ENCODE peak calls at places on chromosomes 4 and X, in seven cellular contexts. U, R, T, B, E, C and P are unnamed samples.

GRCh38 chr4:32135642-32136041 is 1415.5 kb downstream of the PCDH7 start:
- DNase-seq in U (no peak), R (no peak), T (no peak), B (no peak), E (no peak), C (peak), P (no peak)

GRCh38 chrX:130393451-130394074 is 8.1 kb upstream of the GPR119 start:
- DNase-seq in U (peak), R (peak), T (peak), B (peak), E (peak), C (peak), P (peak)

GRCh38 chr4:126271266-126271665 is 956.5 kb downstream of the FAT4 start:
- DNase-seq in U (no peak), R (no peak), T (no peak), B (no peak), E (no peak), C (no peak), P (no peak)

GRCh38 chr4:90127223-90127705 is at the start of gene CCSER1:
- DNase-seq in U (peak), R (peak), T (peak), B (peak), E (peak), C (peak), P (peak)

GRCh38 chr4:94635172-94635571 is 122.6 kb upstream of the BMPR1B start:
- DNase-seq in U (no peak), R (no peak), T (no peak), B (peak), E (no peak), C (peak), P (no peak)

GRCh38 chr4:118811008-118811764 is 24.7 kb downstream of the SEC24D start:
- DNase-seq in U (no peak), R (no peak), T (no peak), B (peak), E (no peak), C (no peak), P (no peak)

GRCh38 chr4:153257966-153258365 is 53.7 kb downstream of the TRIM2 start:
- DNase-seq in U (peak), R (no peak), T (no peak), B (no peak), E (no peak), C (no peak), P (peak)

GRCh38 chrX:1140236-1140681 is 72.2 kb downstream of the CRLF2 start:
- DNase-seq in U (peak), R (no peak), T (no peak), B (no peak), E (no peak), C (no peak), P (no peak)

GRCh38 chrX:154370882-154371770 is 3.3 kb downstream of the FLNA start:
- DNase-seq in U (peak), R (peak), T (peak), B (peak), E (peak), C (peak), P (peak)

GRCh38 chr4:2798399-2799301 is 5.8 kb downstream of the SH3BP2 start:
- DNase-seq in U (peak), R (no peak), T (no peak), B (no peak), E (no peak), C (no peak), P (no peak)

GRCh38 chr4:77820836-77821561 is 1.8 kb upstream of the CNOT6L start:
- DNase-seq in U (no peak), R (peak), T (peak), B (peak), E (no peak), C (no peak), P (no peak)

GRCh38 chr4:146582864-146583263 is 55.8 kb upstream of the POU4F2 start:
- DNase-seq in U (peak), R (no peak), T (no peak), B (no peak), E (peak), C (peak), P (peak)

GRCh38 chr4:81213671-81214070 is 1.4 kb downstream of the PRKG2 start:
- DNase-seq in U (no peak), R (no peak), T (no peak), B (peak), E (no peak), C (no peak), P (no peak)

GRCh38 chr4:81214144-81214517 is 891 bp downstream of the PRKG2 start:
- DNase-seq in U (no peak), R (no peak), T (no peak), B (peak), E (no peak), C (no peak), P (no peak)

GRCh38 chr4:81215936-81216335 is 914 bp upstream of the PRKG2 start:
- DNase-seq in U (no peak), R (no peak), T (no peak), B (no peak), E (no peak), C (no peak), P (no peak)

GRCh38 chr4:81214518-81215218 is 354 bp downstream of the PRKG2 start:
- DNase-seq in U (peak), R (no peak), T (peak), B (peak), E (no peak), C (no peak), P (peak)

GRCh38 chr4:81215219-81215892 is at the start of gene PRKG2:
- DNase-seq in U (peak), R (no peak), T (peak), B (peak), E (no peak), C (no peak), P (peak)
- TF ChIP-seq EZH2 in U (peak), R (no peak), T (peak), B (no peak), E (no peak), C (no peak), P (peak)

DNA sequence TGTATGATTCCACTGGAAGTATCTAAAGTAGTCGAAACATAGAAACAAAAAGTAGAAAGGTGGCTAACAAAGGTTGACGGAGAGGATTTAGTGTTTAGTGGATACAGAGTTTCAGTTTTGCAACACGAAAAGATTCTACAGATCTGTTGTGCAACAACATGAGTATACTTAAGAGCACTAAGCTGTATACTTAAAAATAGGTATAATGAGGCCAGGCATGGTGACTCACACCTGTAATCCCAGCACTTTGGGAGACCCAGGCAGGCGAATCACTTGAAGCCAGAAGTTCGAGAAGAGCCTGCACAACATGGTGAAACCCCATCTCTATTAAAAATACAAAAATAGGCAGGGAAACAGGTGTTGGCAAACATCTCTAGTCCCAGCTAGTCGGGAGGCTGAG is 7.9 kb upstream of the ATRX start:
- DNase-seq in U (no peak), R (no peak), T (no peak), B (no peak), E (no peak), C (no peak), P (no peak)
- TF ChIP-seq EZH2phosphoT487 in U (no peak), R (no peak), T (no peak), B (no peak), E (no peak), C (no peak), P (no peak)

DNA sequence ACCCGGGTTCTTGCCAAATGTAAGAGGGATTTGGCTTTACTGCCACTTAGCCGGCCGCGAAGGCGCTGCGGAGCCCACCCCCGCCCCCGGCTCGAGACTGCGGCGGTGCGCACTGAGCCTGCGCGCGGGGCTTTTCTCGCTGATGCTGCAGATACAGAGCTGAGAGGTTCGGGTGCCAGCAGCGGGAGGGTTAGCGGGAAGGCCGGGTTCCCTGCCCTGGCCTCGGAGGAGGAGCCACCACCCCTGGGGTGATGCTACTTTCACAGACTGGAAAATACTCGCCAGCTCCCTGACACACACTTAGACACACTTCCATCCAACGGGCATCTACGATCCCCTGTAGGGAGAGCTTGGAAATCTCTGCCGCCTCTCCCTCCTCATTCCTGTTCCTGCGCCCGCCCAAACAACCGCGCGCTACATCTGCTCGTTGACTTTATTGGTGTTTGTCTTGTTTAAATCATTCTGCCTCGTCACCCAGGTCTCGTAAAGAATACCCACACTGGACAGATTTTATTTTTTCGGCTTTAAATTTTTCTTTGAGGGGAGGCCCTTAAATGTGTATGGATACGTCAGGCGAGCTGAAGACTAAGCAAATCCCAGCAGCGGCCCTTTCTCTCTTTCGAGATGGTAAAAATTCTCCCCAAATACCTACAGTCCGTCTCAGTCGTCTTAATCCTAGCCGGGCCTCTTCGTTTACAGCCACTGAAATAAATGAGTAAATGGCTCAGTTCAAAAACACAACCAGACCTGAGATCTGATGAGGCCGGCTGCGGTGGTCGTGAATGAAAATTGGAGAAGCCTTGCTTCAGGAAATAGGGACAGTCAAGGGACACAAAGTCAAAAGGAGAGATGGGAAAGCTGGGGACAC is 1.9 kb upstream of the PCDH7 start:
- DNase-seq in U (peak), R (no peak), T (peak), B (peak), E (no peak), C (peak), P (peak)
- TF ChIP-seq EZH2 in U (no peak), R (no peak), T (no peak), B (peak), E (no peak), C (no peak), P (no peak)

GRCh38 chr4:147984778-147985138 is 252.9 kb downstream of the ARHGAP10 start:
- DNase-seq in U (no peak), R (no peak), T (no peak), B (no peak), E (no peak), C (no peak), P (no peak)

GRCh38 chr4:147987252-147987651 is 255.4 kb downstream of the ARHGAP10 start:
- DNase-seq in U (no peak), R (no peak), T (no peak), B (no peak), E (no peak), C (no peak), P (no peak)

GRCh38 chr4:147981305-147981704 is 249.4 kb downstream of the ARHGAP10 start:
- DNase-seq in U (no peak), R (peak), T (no peak), B (peak), E (no peak), C (no peak), P (no peak)

GRCh38 chr4:147985376-147985775 is 253.5 kb downstream of the ARHGAP10 start:
- DNase-seq in U (no peak), R (no peak), T (no peak), B (no peak), E (no peak), C (no peak), P (no peak)

DNA sequence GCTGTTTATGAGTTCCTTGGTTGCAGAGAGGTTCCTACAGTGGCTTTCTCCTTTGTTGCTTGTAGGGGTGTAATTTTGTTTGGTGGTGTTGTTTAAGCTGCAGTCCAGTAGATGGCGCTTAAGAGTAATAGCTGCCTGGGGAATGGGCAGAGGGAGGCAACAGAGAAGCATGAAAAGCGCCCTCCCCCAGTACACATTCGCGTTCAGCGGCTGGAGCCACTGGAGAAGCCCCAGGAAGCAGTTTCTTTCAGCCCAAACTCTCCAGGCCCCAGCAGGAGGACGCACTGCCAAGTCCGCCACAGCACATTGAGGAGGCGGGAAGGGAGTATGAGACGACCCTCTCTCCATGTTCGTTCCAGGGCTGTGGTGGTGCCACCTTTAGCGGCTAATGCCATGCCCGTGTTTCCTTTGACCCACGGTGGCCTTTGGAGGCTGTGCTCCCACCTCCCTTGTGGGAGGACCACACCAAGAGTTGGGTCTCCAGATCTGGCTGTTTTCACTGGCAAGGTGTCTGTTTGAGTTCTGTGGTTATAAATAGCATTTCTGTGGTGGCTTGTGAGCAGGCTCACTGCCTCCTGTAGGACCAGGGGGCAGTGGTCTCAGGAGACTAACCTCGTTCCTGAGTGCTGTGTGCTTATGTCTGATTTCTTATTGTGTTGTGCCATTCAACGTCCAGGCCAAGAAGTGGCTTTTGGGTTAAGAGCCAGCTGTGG is 252.3 kb downstream of the ARHGAP10 start:
- DNase-seq in U (peak), R (peak), T (peak), B (peak), E (peak), C (peak), P (peak)
- TF ChIP-seq EZH2phosphoT487 in U (no peak), R (no peak), T (no peak), B (no peak), E (no peak), C (no peak), P (no peak)